ENCODE peak calls at places on chromosomes 1 and 21, in six cellular contexts. M is breast epithelium, T is pancreas, F is RWPE1, Y is hepatocyte, R is SK-N-SH. X is an unnamed sample.

GRCh38 chr1:7704214-7705047 is 66.7 kb upstream of the VAMP3 start:
- DNase-seq in M (peak), T (peak), F (peak), Y (peak), R (peak), X (peak)

GRCh38 chr1:67853704-67854103 is 20.4 kb upstream of the GNG12 start:
- DNase-seq in M (peak), T (no peak), F (peak), Y (peak), R (peak), X (peak)

GRCh38 chr1:76059461-76059860 is 15.1 kb upstream of the ST6GALNAC3 start:
- DNase-seq in M (no peak), T (no peak), F (no peak), Y (no peak), R (no peak), X (no peak)

GRCh38 chr1:2609271-2610035 is 22.9 kb downstream of the PRXL2B start:
- DNase-seq in M (no peak), T (no peak), F (no peak), Y (no peak), R (peak), X (no peak)

GRCh38 chr1:94617957-94618739 is 76.6 kb upstream of the F3 start:
- DNase-seq in M (no peak), T (no peak), F (no peak), Y (no peak), R (no peak), X (no peak)

GRCh38 chr1:113929750-113930498 is 800 bp downstream of the HIPK1 start:
- DNase-seq in M (peak), T (peak), F (peak), Y (peak), R (no peak), X (peak)

GRCh38 chr1:23742670-23743286 is 493 bp upstream of the ELOA start:
- DNase-seq in M (no peak), T (peak), F (no peak), Y (no peak), R (no peak), X (no peak)

GRCh38 chr1:44631647-44632510 is 42.4 kb downstream of the TMEM53 start:
- DNase-seq in M (peak), T (peak), F (peak), Y (peak), R (peak), X (peak)

GRCh38 chr1:93448292-93448982 is 519 bp downstream of the FNBP1L start:
- DNase-seq in M (no peak), T (peak), F (peak), Y (peak), R (peak), X (no peak)

GRCh38 chr21:34367320-34367935 is 3.6 kb downstream of the KCNE2 start:
- DNase-seq in M (no peak), T (no peak), F (peak), Y (peak), R (peak), X (no peak)

GRCh38 chr1:221778535-221779142 is 36.8 kb upstream of the DUSP10 start:
- DNase-seq in M (no peak), T (no peak), F (no peak), Y (no peak), R (no peak), X (no peak)

GRCh38 chr1:232108598-232108997 is 482.0 kb downstream of the DISC1 start:
- DNase-seq in M (no peak), T (no peak), F (no peak), Y (no peak), R (no peak), X (no peak)

GRCh38 chr1:182198006-182198605 is 136.6 kb upstream of the ZNF648 start:
- DNase-seq in M (no peak), T (no peak), F (no peak), Y (no peak), R (no peak), X (no peak)

GRCh38 chr1:172554915-172555314 is 22.0 kb downstream of the SUCO start:
- DNase-seq in M (no peak), T (no peak), F (no peak), Y (no peak), R (no peak), X (no peak)

GRCh38 chr1:204074274-204075115 is 1.6 kb downstream of the SOX13 start:
- DNase-seq in M (no peak), T (peak), F (peak), Y (peak), R (peak), X (peak)

GRCh38 chr1:183685112-183685713 is 32.1 kb upstream of the APOBEC4 start:
- DNase-seq in M (no peak), T (no peak), F (peak), Y (peak), R (peak), X (no peak)

GRCh38 chr1:30966690-30967369 is 58.3 kb upstream of the SDC3 start:
- DNase-seq in M (no peak), T (no peak), F (peak), Y (peak), R (peak), X (no peak)

GRCh38 chr1:86508583-86508969 is 38.3 kb upstream of the CLCA4 start:
- DNase-seq in M (no peak), T (no peak), F (no peak), Y (no peak), R (no peak), X (no peak)

GRCh38 chr1:3205815-3206214 is 136.8 kb downstream of the PRDM16 start:
- DNase-seq in M (no peak), T (no peak), F (no peak), Y (no peak), R (no peak), X (no peak)

GRCh38 chr21:38356898-38357297 is 100.1 kb downstream of the KCNJ15 start:
- DNase-seq in M (no peak), T (no peak), F (no peak), Y (no peak), R (no peak), X (no peak)

GRCh38 chr1:72557446-72558049 is 275.2 kb upstream of the NEGR1 start:
- DNase-seq in M (no peak), T (no peak), F (no peak), Y (peak), R (no peak), X (no peak)

GRCh38 chr1:3409737-3410434 is 44.6 kb upstream of the ARHGEF16 start:
- DNase-seq in M (peak), T (peak), F (peak), Y (peak), R (peak), X (no peak)

GRCh38 chr1:94236630-94237290 is 624 bp downstream of the ARHGAP29 start:
- DNase-seq in M (no peak), T (peak), F (no peak), Y (peak), R (no peak), X (peak)

GRCh38 chr1:6287431-6287886 is 26.6 kb upstream of the GPR153 start:
- DNase-seq in M (no peak), T (peak), F (no peak), Y (peak), R (no peak), X (no peak)

GRCh38 chr1:210384625-210385024 is 55.9 kb downstream of the HHAT start:
- DNase-seq in M (no peak), T (no peak), F (no peak), Y (no peak), R (no peak), X (no peak)

GRCh38 chr1:243939167-243939848 is 89.3 kb upstream of the AKT3 start:
- DNase-seq in M (no peak), T (no peak), F (no peak), Y (no peak), R (no peak), X (no peak)

GRCh38 chr1:156204686-156205085 is 8.1 kb upstream of the PMF1 start:
- DNase-seq in M (no peak), T (no peak), F (no peak), Y (no peak), R (no peak), X (no peak)

GRCh38 chr1:117237701-117238413 is 27.1 kb upstream of the VTCN1 start:
- DNase-seq in M (no peak), T (no peak), F (peak), Y (no peak), R (no peak), X (no peak)

GRCh38 chr1:36157115-36157903 is 1.3 kb downstream of the MAP7D1 start:
- DNase-seq in M (no peak), T (no peak), F (no peak), Y (no peak), R (peak), X (no peak)

GRCh38 chr1:78603206-78603605 is 17.0 kb upstream of the IFI44L start:
- DNase-seq in M (no peak), T (no peak), F (no peak), Y (no peak), R (no peak), X (no peak)

GRCh38 chr1:226063362-226064167 is 1.0 kb downstream of the H3-3A start:
- DNase-seq in M (peak), T (peak), F (peak), Y (peak), R (peak), X (peak)

GRCh38 chr21:38159355-38159754 is 97.4 kb upstream of the KCNJ15 start:
- DNase-seq in M (no peak), T (peak), F (peak), Y (peak), R (peak), X (peak)

GRCh38 chr1:211485480-211485857 is 6.5 kb downstream of the RD3 start:
- DNase-seq in M (no peak), T (no peak), F (no peak), Y (no peak), R (no peak), X (no peak)

GRCh38 chr21:41678944-41679343 is 87.9 kb downstream of the RIPK4 start:
- DNase-seq in M (peak), T (peak), F (peak), Y (peak), R (peak), X (peak)

GRCh38 chr1:15014521-15014920 is 139.0 kb upstream of the TMEM51 start:
- DNase-seq in M (no peak), T (no peak), F (no peak), Y (no peak), R (no peak), X (no peak)

GRCh38 chr1:100904528-100904927 is 8.6 kb downstream of the SLC30A7 start:
- DNase-seq in M (no peak), T (no peak), F (no peak), Y (no peak), R (no peak), X (no peak)

GRCh38 chr1:207031632-207032258 is 811 bp downstream of the C1orf116 start:
- DNase-seq in M (no peak), T (peak), F (no peak), Y (no peak), R (no peak), X (no peak)

GRCh38 chr1:113153116-113153803 is 80.3 kb downstream of the LRIG2 start:
- DNase-seq in M (no peak), T (no peak), F (peak), Y (peak), R (no peak), X (no peak)

GRCh38 chr1:178534137-178534868 is 21.4 kb downstream of the TEX35 start:
- DNase-seq in M (no peak), T (no peak), F (no peak), Y (no peak), R (no peak), X (no peak)

GRCh38 chr1:150514260-150514659 is 1.3 kb upstream of the FALEC start:
- DNase-seq in M (no peak), T (no peak), F (no peak), Y (no peak), R (no peak), X (no peak)

GRCh38 chr1:150516616-150517015 is 1.1 kb downstream of the FALEC start:
- DNase-seq in M (no peak), T (no peak), F (no peak), Y (no peak), R (no peak), X (no peak)

GRCh38 chr1:150515328-150516049 is at the start of gene FALEC:
- DNase-seq in M (peak), T (peak), F (peak), Y (peak), R (peak), X (peak)

GRCh38 chr1:150514913-150515327 is 632 bp upstream of the FALEC start:
- DNase-seq in M (no peak), T (no peak), F (no peak), Y (no peak), R (no peak), X (no peak)

GRCh38 chr1:150516050-150516591 is 569 bp downstream of the FALEC start:
- DNase-seq in M (no peak), T (no peak), F (no peak), Y (no peak), R (peak), X (peak)
- TF ChIP-seq CTCF in M (no peak), T (no peak), F (no peak), Y (no peak), R (no peak), X (no peak)

GRCh38 chr1:62180649-62181048 is 14.0 kb upstream of the L1TD1 start:
- DNase-seq in M (peak), T (no peak), F (no peak), Y (peak), R (no peak), X (no peak)

GRCh38 chr1:62178372-62178771 is 16.3 kb upstream of the L1TD1 start:
- DNase-seq in M (no peak), T (no peak), F (no peak), Y (no peak), R (no peak), X (no peak)

GRCh38 chr1:62176597-62177312 is 17.9 kb upstream of the L1TD1 start:
- DNase-seq in M (no peak), T (no peak), F (no peak), Y (no peak), R (no peak), X (no peak)

GRCh38 chr1:62177621-62178020 is 17.0 kb upstream of the L1TD1 start:
- DNase-seq in M (no peak), T (no peak), F (no peak), Y (no peak), R (no peak), X (no peak)

DNA sequence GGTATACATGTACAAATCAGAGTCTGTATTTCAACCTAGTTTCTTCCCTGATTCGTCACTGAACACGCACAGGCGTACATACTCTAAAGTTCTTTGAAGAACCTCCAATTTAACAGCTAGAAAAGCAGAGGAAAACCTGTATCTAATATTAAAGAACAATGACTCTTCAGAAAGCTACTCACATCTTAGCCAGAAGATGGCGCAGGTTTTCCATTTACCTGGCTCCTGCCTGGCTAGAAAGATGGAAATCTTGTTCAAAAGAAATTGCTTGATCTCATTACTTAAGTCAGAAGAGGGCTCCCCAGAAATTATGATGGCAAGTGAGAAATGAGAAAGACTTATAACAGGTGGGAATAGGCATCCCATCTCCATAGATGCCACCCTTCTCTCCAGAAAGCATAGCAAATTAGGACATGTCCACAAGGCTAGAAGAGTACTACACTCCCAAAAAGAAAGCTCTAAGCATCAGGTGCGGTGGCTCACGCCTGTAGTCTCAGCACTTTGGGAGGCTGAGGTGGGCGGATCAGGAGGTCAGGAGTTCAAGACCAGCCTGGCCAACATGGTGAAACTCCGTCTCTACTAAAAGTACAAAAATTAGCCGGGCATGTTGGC is 19.0 kb upstream of the L1TD1 start:
- DNase-seq in M (no peak), T (peak), F (peak), Y (peak), R (peak), X (peak)
- TF ChIP-seq CTCF in M (peak), T (peak), F (peak), Y (peak), R (peak), X (peak)

GRCh38 chr1:229217716-229218115 is 53.2 kb upstream of the RAB4A start:
- DNase-seq in M (no peak), T (no peak), F (no peak), Y (no peak), R (no peak), X (no peak)
- TF ChIP-seq CTCF in M (no peak), T (no peak), F (no peak), Y (no peak), R (no peak), X (no peak)

GRCh38 chr1:201495447-201496295 is 11.3 kb downstream of the CSRP1 start:
- DNase-seq in M (peak), T (peak), F (peak), Y (peak), R (peak), X (peak)
- TF ChIP-seq CTCF in M (no peak), T (no peak), F (no peak), Y (no peak), R (no peak), X (no peak)

DNA sequence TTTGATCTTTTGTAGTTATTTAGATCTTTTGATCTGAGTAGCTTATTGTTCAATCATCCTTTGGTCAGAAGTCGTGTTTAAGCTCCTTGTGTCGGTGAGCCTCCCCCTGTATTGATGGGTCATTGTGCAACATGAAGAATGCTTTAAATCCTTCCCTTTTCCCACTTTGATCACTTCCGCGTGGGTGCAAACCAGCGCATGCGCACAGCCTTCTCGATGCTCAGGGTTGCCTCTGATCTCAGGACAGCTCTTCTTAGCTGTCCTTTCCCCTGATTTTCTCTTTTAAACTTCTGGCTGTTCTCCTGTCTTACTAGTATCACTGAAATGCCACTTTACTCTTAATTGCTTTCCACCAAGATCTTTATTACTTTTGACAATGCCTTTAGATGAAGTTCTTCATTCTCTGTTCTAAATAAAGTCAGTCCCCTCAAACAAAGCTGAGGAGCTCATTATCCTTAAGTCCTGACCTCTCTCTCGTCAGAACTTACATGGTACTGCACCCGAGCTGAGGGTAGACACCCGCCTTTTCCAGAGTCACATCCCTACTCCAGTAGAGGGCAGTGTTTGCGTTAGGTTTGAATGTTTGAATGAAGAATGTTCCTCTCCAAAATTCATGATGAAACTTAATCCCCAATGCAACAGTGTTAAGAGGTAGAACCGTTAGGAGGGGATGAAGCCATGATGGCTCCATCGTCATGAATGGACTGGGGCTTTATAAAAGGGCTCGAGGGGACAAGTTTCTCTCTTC is 547.9 kb upstream of the TMPRSS15 start:
- DNase-seq in M (no peak), T (no peak), F (no peak), Y (peak), R (peak), X (no peak)
- TF ChIP-seq CTCF in M (peak), T (peak), F (peak), Y (peak), R (peak), X (peak)

GRCh38 chr1:62356257-62356835 is 37.1 kb upstream of the KANK4 start:
- DNase-seq in M (no peak), T (no peak), F (peak), Y (peak), R (no peak), X (no peak)

GRCh38 chr1:62361426-62361825 is 42.2 kb upstream of the KANK4 start:
- DNase-seq in M (no peak), T (peak), F (no peak), Y (no peak), R (no peak), X (no peak)

GRCh38 chr1:62355095-62355494 is 35.9 kb upstream of the KANK4 start:
- DNase-seq in M (no peak), T (no peak), F (no peak), Y (no peak), R (peak), X (no peak)

GRCh38 chr1:62358974-62359373 is 39.7 kb upstream of the KANK4 start:
- DNase-seq in M (no peak), T (no peak), F (no peak), Y (no peak), R (no peak), X (no peak)

DNA sequence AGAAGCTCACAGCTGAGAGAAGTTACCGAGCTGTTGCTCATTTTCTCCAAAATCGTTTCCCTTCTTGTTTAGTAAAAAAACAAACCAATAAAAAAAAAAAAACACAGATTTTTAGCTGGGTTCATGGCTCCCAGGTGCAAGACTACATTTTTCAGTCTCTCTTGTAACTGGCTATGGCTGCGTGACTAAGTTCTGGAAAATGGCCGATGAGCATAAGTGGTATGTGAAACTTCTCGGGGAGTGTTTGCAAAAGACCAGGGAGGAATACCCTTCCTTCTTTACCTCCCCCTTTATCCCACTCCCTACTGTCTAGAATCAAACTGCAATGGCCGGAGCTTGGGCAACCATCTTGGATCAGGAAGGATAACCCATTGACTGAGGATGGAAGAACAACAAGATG is 38.7 kb upstream of the KANK4 start:
- DNase-seq in M (no peak), T (no peak), F (no peak), Y (no peak), R (no peak), X (no peak)
- TF ChIP-seq CTCF in M (no peak), T (no peak), F (no peak), Y (no peak), R (no peak), X (no peak)

DNA sequence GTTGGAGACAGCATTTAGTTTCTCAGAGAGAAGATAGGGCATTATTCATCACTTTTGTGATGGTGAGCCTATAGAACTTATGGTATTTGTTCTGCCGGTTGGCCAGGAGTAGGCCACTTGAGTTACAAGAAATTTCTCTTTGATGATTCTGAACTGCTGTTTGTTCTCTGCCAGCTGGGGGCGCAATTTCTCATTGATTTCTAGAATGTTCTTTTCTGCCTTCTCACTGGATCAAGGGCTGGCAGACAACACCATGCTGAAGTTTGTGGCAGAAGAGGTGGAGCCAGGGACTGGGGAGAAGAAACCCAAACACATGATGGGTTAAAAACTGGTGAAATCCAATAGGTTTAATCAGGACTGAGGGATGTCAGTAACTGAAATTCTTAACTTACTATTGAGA is 360.6 kb downstream of the FAM72C start:
- DNase-seq in M (no peak), T (no peak), F (no peak), Y (no peak), R (no peak), X (no peak)
- TF ChIP-seq CTCF in M (no peak), T (no peak), F (no peak), Y (no peak), R (peak), X (peak)